ENCODE peak calls at places on chromosomes 13 and 19, in seven cellular contexts. One of them, this sample, is unnamed.
A peak's percentile ranks its signal among the peaks of the same experiment; 100 is the strongest.

GRCh38 chr13:33228645-33229445 is 56.7 kb downstream of the STARD13 start:
- DNase-seq in posterior vena cava: no peak
- DNase-seq in ascending aorta: no peak
- DNase-seq in AML-193: peak; percentile 62
- DNase-seq in hepatocyte: peak; percentile 53
- DNase-seq in Ammon's horn: peak; percentile 74
- DNase-seq in fibroblast of lung: peak; percentile 70
- DNase-seq in this sample: no peak

GRCh38 chr13:41352935-41353801 is 42.1 kb downstream of the NAA16 start:
- DNase-seq in posterior vena cava: peak; percentile 72
- DNase-seq in ascending aorta: no peak
- DNase-seq in AML-193: peak; percentile 64
- DNase-seq in hepatocyte: peak; percentile 51
- DNase-seq in Ammon's horn: peak; percentile 29
- DNase-seq in fibroblast of lung: peak; percentile 66
- DNase-seq in this sample: no peak

GRCh38 chr13:88068975-88069374 is 397.8 kb downstream of the SLITRK5 start:
- DNase-seq in posterior vena cava: no peak
- DNase-seq in ascending aorta: no peak
- DNase-seq in AML-193: no peak
- DNase-seq in hepatocyte: peak; percentile 7
- DNase-seq in Ammon's horn: no peak
- DNase-seq in fibroblast of lung: no peak
- DNase-seq in this sample: no peak

GRCh38 chr19:41205995-41206394 is 13.0 kb downstream of the CYP2S1 start:
- DNase-seq in posterior vena cava: no peak
- DNase-seq in ascending aorta: no peak
- DNase-seq in AML-193: no peak
- DNase-seq in hepatocyte: no peak
- DNase-seq in Ammon's horn: no peak
- DNase-seq in fibroblast of lung: no peak
- DNase-seq in this sample: no peak

GRCh38 chr19:51145926-51146493 is 3.9 kb downstream of the SIGLEC7 start:
- DNase-seq in posterior vena cava: no peak
- DNase-seq in ascending aorta: no peak
- DNase-seq in AML-193: no peak
- DNase-seq in hepatocyte: no peak
- DNase-seq in Ammon's horn: no peak
- DNase-seq in fibroblast of lung: no peak
- DNase-seq in this sample: no peak

GRCh38 chr13:97234236-97234635 is 12.1 kb downstream of the MBNL2 start:
- DNase-seq in posterior vena cava: no peak
- DNase-seq in ascending aorta: no peak
- DNase-seq in AML-193: no peak
- DNase-seq in hepatocyte: peak; percentile 10
- DNase-seq in Ammon's horn: no peak
- DNase-seq in fibroblast of lung: no peak
- DNase-seq in this sample: no peak

GRCh38 chr19:41366089-41366488 is 2.1 kb upstream of the B9D2 start:
- DNase-seq in posterior vena cava: no peak
- DNase-seq in ascending aorta: no peak
- DNase-seq in AML-193: no peak
- DNase-seq in hepatocyte: no peak
- DNase-seq in Ammon's horn: no peak
- DNase-seq in fibroblast of lung: no peak
- DNase-seq in this sample: no peak

GRCh38 chr19:50359432-50359818 is 6.0 kb downstream of the NAPSA start:
- DNase-seq in posterior vena cava: peak; percentile 63
- DNase-seq in ascending aorta: no peak
- DNase-seq in AML-193: no peak
- DNase-seq in hepatocyte: no peak
- DNase-seq in Ammon's horn: no peak
- DNase-seq in fibroblast of lung: no peak
- DNase-seq in this sample: no peak

GRCh38 chr19:3360494-3361383 is 5.6 kb upstream of the NFIC start:
- DNase-seq in posterior vena cava: peak; percentile 91
- DNase-seq in ascending aorta: peak; percentile 83
- DNase-seq in AML-193: peak; percentile 46
- DNase-seq in hepatocyte: no peak
- DNase-seq in Ammon's horn: peak; percentile 81
- DNase-seq in fibroblast of lung: no peak
- DNase-seq in this sample: peak; percentile 88

GRCh38 chr13:64471916-64472315 is 2758.2 kb downstream of the PCDH9 start:
- DNase-seq in posterior vena cava: no peak
- DNase-seq in ascending aorta: no peak
- DNase-seq in AML-193: peak; percentile 65
- DNase-seq in hepatocyte: peak; percentile 37
- DNase-seq in Ammon's horn: no peak
- DNase-seq in fibroblast of lung: peak; percentile 76
- DNase-seq in this sample: no peak

GRCh38 chr19:53102701-53103140 is 501 bp downstream of the ZNF160 start:
- DNase-seq in posterior vena cava: peak; percentile 83
- DNase-seq in ascending aorta: no peak
- DNase-seq in AML-193: no peak
- DNase-seq in hepatocyte: peak; percentile 65
- DNase-seq in Ammon's horn: peak; percentile 32
- DNase-seq in fibroblast of lung: peak; percentile 24
- DNase-seq in this sample: peak; percentile 54

GRCh38 chr19:16213076-16213475 is 15.4 kb downstream of the AP1M1 start:
- DNase-seq in posterior vena cava: no peak
- DNase-seq in ascending aorta: no peak
- DNase-seq in AML-193: no peak
- DNase-seq in hepatocyte: no peak
- DNase-seq in Ammon's horn: no peak
- DNase-seq in fibroblast of lung: no peak
- DNase-seq in this sample: no peak

GRCh38 chr13:45473627-45474026 is 8.9 kb downstream of the COG3 start:
- DNase-seq in posterior vena cava: no peak
- DNase-seq in ascending aorta: no peak
- DNase-seq in AML-193: peak; percentile 33
- DNase-seq in hepatocyte: no peak
- DNase-seq in Ammon's horn: no peak
- DNase-seq in fibroblast of lung: no peak
- DNase-seq in this sample: no peak

GRCh38 chr19:19385900-19386339 is 19.6 kb upstream of the GATAD2A start:
- DNase-seq in posterior vena cava: no peak
- DNase-seq in ascending aorta: no peak
- DNase-seq in AML-193: no peak
- DNase-seq in hepatocyte: no peak
- DNase-seq in Ammon's horn: no peak
- DNase-seq in fibroblast of lung: no peak
- DNase-seq in this sample: no peak

GRCh38 chr13:46668302-46668720 is 115.3 kb downstream of the LRCH1 start:
- DNase-seq in posterior vena cava: no peak
- DNase-seq in ascending aorta: no peak
- DNase-seq in AML-193: peak; percentile 97
- DNase-seq in hepatocyte: no peak
- DNase-seq in Ammon's horn: peak; percentile 74
- DNase-seq in fibroblast of lung: peak; percentile 94
- DNase-seq in this sample: peak; percentile 62

GRCh38 chr13:80359459-80360297 is 18.8 kb upstream of the SPRY2 start:
- DNase-seq in posterior vena cava: no peak
- DNase-seq in ascending aorta: no peak
- DNase-seq in AML-193: no peak
- DNase-seq in hepatocyte: no peak
- DNase-seq in Ammon's horn: no peak
- DNase-seq in fibroblast of lung: peak; percentile 73
- DNase-seq in this sample: no peak

GRCh38 chr13:38662362-38662761 is 24.5 kb upstream of the FREM2 start:
- DNase-seq in posterior vena cava: no peak
- DNase-seq in ascending aorta: no peak
- DNase-seq in AML-193: no peak
- DNase-seq in hepatocyte: peak; percentile 34
- DNase-seq in Ammon's horn: no peak
- DNase-seq in fibroblast of lung: peak; percentile 84
- DNase-seq in this sample: no peak

GRCh38 chr13:23847545-23847944 is 41.7 kb downstream of the MIPEP start:
- DNase-seq in posterior vena cava: no peak
- DNase-seq in ascending aorta: no peak
- DNase-seq in AML-193: no peak
- DNase-seq in hepatocyte: no peak
- DNase-seq in Ammon's horn: no peak
- DNase-seq in fibroblast of lung: no peak
- DNase-seq in this sample: no peak

GRCh38 chr13:46160474-46161066 is 21.4 kb downstream of the LCP1 start:
- DNase-seq in posterior vena cava: no peak
- DNase-seq in ascending aorta: no peak
- DNase-seq in AML-193: peak; percentile 79
- DNase-seq in hepatocyte: peak; percentile 70
- DNase-seq in Ammon's horn: peak; percentile 83
- DNase-seq in fibroblast of lung: peak; percentile 72
- DNase-seq in this sample: no peak

This sample was measured in Right ventricle myocardium superior.